ENCODE peak calls at places on chromosome 22, in eight cellular contexts. X is GM23338, N is psoas muscle, S is cardiac muscle cell, F is tibial nerve, T is mammary epithelial cell, H is heart right ventricle, J is IMR-90. K is an unnamed sample.

GRCh38 chr22:19962246-19962908 is 20.8 kb upstream of the TXNRD2 start:
- DNase-seq in H (peak; percentile 60), T (peak; percentile 81), S (peak; percentile 89), F (no peak), N (peak; percentile 75), J (peak; percentile 73), X (peak; percentile 96), K (peak; percentile 85)

GRCh38 chr22:44245438-44245837 is 64.7 kb downstream of the PARVG start:
- DNase-seq in T (no peak), S (no peak), N (no peak), X (no peak), J (no peak), H (peak; percentile 46), F (no peak), K (no peak)

GRCh38 chr22:39518996-39519680 is 1.2 kb upstream of the ATF4 start:
- DNase-seq in H (no peak), F (no peak), S (peak; percentile 55), T (no peak), X (no peak), N (no peak), J (peak; percentile 48), K (no peak)

GRCh38 chr22:29050457-29050856 is 11.2 kb downstream of the C22orf31 start:
- DNase-seq in J (no peak), T (no peak), F (no peak), N (no peak), X (no peak), S (no peak), H (no peak), K (no peak)

GRCh38 chr22:45425101-45425500 is 11.6 kb downstream of the RIBC2 start:
- DNase-seq in X (no peak), J (peak; percentile 36), T (no peak), F (no peak), N (peak; percentile 23), S (no peak), H (no peak), K (no peak)

GRCh38 chr22:30097861-30098260 is 17.6 kb downstream of the HORMAD2 start:
- DNase-seq in N (no peak), T (no peak), F (no peak), J (no peak), X (no peak), S (no peak), H (no peak), K (no peak)

GRCh38 chr22:40181323-40181722 is 3.6 kb downstream of the TNRC6B start:
- DNase-seq in F (no peak), T (no peak), H (no peak), X (no peak), N (no peak), S (no peak), J (no peak), K (no peak)

GRCh38 chr22:22787805-22788459 is 99.7 kb upstream of the IGLL5 start:
- DNase-seq in X (peak; percentile 81), S (no peak), J (peak; percentile 28), H (no peak), F (peak; percentile 29), N (peak; percentile 66), T (peak; percentile 12), K (no peak)

GRCh38 chr22:32619614-32620426 is 145.2 kb downstream of the FBXO7 start:
- DNase-seq in S (no peak), J (peak; percentile 89), X (no peak), N (peak; percentile 83), F (peak; percentile 54), T (peak; percentile 69), H (no peak), K (peak; percentile 83)

GRCh38 chr22:49953680-49954344 is 6.8 kb upstream of the PIM3 start:
- DNase-seq in J (no peak), X (no peak), N (peak; percentile 85), F (no peak), H (no peak), T (no peak), S (no peak), K (no peak)

GRCh38 chr22:36435516-36436415 is 45.7 kb downstream of the TXN2 start:
- DNase-seq in F (no peak), N (no peak), S (peak; percentile 67), J (no peak), X (peak; percentile 61), T (peak; percentile 63), H (no peak), K (no peak)

GRCh38 chr22:49934144-49934890 is 15.9 kb downstream of the CRELD2 start:
- DNase-seq in H (peak; percentile 69), F (no peak), X (no peak), S (no peak), J (peak; percentile 12), N (peak; percentile 90), T (no peak), K (no peak)

GRCh38 chr22:18021431-18021830 is 2.9 kb downstream of the MICAL3 start:
- DNase-seq in F (no peak), S (no peak), J (no peak), N (no peak), X (no peak), T (peak; percentile 70), H (no peak), K (peak; percentile 20)

DNA sequence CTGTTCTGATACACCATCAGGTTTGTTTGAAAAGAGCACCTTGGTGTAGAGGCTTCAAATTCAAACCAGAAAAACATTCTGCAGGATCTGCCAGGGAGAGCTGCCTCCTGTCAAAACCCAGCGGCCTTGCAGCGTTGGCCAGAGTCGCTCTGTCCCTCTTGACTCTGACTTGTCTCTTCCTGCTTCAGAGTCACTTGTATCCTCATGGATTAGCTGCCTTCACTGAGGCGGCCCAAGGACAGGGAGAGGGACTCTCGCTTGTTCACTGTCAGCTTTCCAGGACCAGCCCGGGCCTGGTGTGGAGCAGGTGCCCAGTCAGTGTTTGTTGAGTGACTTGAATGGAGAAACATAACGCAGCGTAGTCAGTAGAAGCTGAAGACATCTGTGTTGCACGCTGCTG is 18.0 kb downstream of the TBC1D22A start:
- DNase-seq in J (no peak), T (no peak), H (no peak), F (no peak), X (no peak), N (no peak), S (no peak), K (peak; percentile 42)
- H3K36me3 ChIP-seq in J (no peaks in the 10 kb centered on the region), T (no peaks in the 10 kb centered on the region), H (no peaks in the 10 kb centered on the region), F (no peaks in the 10 kb centered on the region), X (no peaks in the 10 kb centered on the region), N (no peaks in the 10 kb centered on the region), S (no peaks in the 10 kb centered on the region), K (no peaks in the 10 kb centered on the region)

GRCh38 chr22:34115722-34116121 is 195.4 kb upstream of the LARGE1 start:
- DNase-seq in H (no peak), J (no peak), N (no peak), S (no peak), F (no peak), X (no peak), T (no peak), K (no peak)
- H3K4me1 ChIP-seq in H (no peaks in the 10 kb centered on the region), J (no peaks in the 10 kb centered on the region), N (no peaks in the 10 kb centered on the region), S (peaks cover 9% of the 10 kb centered on the region), F (peaks cover 4% of the 10 kb centered on the region), X (peaks cover 4% of the 10 kb centered on the region), T (no peaks in the 10 kb centered on the region), K (no peaks in the 10 kb centered on the region)

GRCh38 chr22:24706050-24706449 is 68.5 kb downstream of the PIWIL3 start:
- DNase-seq in N (no peak), F (no peak), J (no peak), S (no peak), X (peak; percentile 81), T (no peak), H (no peak), K (no peak)
- TF ChIP-seq CTCF in N (peak; percentile 7), F (no peak), J (no peak), S (peak; percentile 35), X (peak; percentile 61), T (no peak), H (no peak), K (no peak)

DNA sequence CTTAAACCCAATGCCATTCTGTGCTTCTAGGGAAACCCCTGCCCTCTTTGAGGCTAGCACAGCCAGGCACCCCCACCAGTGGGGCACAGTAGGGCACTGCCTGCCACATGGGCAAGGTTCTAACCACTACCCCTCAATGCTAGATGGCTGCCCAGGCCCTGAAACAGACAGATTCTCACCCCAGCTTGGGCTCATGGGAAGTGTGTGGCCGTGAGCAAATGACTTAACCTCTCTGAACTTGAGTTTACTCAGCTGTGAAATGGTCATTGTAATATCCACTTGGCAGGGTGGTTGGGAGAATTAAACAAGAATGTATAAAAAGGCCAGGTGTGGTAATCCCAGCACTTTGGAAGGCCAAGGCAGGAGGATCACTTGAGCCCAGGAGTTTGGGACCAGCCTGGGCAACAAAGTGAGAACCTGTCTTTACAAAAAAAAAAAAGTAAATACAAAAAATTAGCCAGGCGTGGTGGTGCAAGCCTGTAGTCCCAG is 22.4 kb downstream of the C22orf23 start:
- DNase-seq in N (no peak), J (no peak), T (no peak), H (no peak), X (no peak), S (no peak), F (no peak), K (no peak)
- H3K36me3 ChIP-seq in N (peaks cover 51% of the 10 kb centered on the region), J (peaks cover 44% of the 10 kb centered on the region), T (peaks cover 49% of the 10 kb centered on the region), H (peaks cover 40% of the 10 kb centered on the region), X (no peaks in the 10 kb centered on the region), S (peaks cover 8% of the 10 kb centered on the region), F (peaks cover 73% of the 10 kb centered on the region), K (peaks cover 31% of the 10 kb centered on the region)

GRCh38 chr22:42301072-42301741 is 30.8 kb upstream of the TCF20 start:
- DNase-seq in S (peak; percentile 45), T (no peak), H (no peak), J (no peak), F (no peak), X (no peak), N (no peak), K (no peak)

GRCh38 chr22:42299586-42300285 is 29.3 kb upstream of the TCF20 start:
- DNase-seq in J (no peak), H (peak; percentile 27), T (no peak), X (peak; percentile 84), F (no peak), S (peak; percentile 52), N (no peak), K (peak; percentile 31)

GRCh38 chr22:42301742-42302102 is 31.3 kb upstream of the TCF20 start:
- DNase-seq in F (no peak), J (no peak), N (no peak), T (no peak), H (no peak), S (no peak), X (no peak), K (no peak)

GRCh38 chr22:42298746-42299145 is 28.3 kb upstream of the TCF20 start:
- DNase-seq in J (no peak), S (no peak), H (no peak), T (no peak), X (no peak), F (no peak), N (no peak), K (no peak)

DNA sequence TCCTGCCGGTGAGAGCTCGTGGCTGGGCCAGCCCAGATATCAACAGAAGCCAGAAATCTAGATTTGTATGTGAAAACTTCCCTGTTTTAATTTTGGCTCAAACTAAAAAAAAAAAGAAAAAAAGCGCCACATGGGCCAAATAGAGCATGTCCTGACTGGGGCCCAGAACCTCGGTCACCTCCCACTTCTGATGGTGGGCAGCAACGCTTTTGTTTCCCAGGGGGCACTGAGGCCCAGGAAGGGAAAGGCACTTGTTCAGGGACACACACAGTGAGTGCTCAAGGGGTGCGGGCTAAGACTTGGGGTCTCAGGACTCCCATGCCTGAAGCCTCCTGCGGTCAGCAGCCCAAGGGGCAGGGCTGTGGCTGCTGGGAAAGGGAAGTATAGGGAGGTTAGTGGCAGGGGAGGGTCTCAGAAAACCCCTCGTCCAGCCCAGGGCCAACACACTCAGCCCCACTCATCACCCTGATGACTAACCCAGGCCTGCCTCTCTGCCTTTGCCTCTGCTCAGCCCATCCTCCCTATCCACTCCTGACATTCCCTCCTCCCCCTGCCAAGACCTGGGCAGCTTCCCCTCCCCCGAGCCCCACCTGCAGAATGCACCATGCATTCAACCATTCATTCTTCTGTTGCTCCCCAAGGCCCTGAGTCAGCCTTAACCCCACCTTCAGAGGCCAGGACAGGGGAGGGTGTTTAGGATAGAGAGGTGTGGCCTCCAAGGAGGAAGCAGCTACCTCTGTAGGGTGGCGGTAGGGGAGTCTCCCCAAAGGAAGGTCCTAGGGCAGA is 30.0 kb upstream of the TCF20 start:
- DNase-seq in X (no peak), T (peak; percentile 83), S (no peak), H (no peak), F (no peak), J (no peak), N (no peak), K (no peak)
- H3K4me1 ChIP-seq in X (peaks cover 48% of the 10 kb centered on the region), T (peaks cover 17% of the 10 kb centered on the region), S (peaks cover 32% of the 10 kb centered on the region), H (peaks cover 33% of the 10 kb centered on the region), F (peaks cover 31% of the 10 kb centered on the region), J (peaks cover 2% of the 10 kb centered on the region), N (no peaks in the 10 kb centered on the region), K (peaks cover 9% of the 10 kb centered on the region)